ENCODE peak calls at places on chromosomes 16 and 17, in five cellular contexts. Y, I, T, H and W are unnamed samples.

GRCh38 chr16:58487566-58488351 is 12.2 kb upstream of the NDRG4 start:
- DNase-seq in Y (peak), I (peak), T (peak), H (peak), W (peak)

GRCh38 chr16:50272111-50272571 is 5.8 kb downstream of the ADCY7 start:
- DNase-seq in Y (no peak), I (no peak), T (peak), H (no peak), W (no peak)

GRCh38 chr17:7459961-7460545 is 15.2 kb downstream of the CHRNB1 start:
- DNase-seq in Y (no peak), I (no peak), T (no peak), H (no peak), W (no peak)

GRCh38 chr16:27259710-27260109 is 8.9 kb downstream of the NSMCE1 start:
- DNase-seq in Y (no peak), I (no peak), T (no peak), H (no peak), W (no peak)

GRCh38 chr16:70770968-70771552 is 29.9 kb downstream of the VAC14 start:
- DNase-seq in Y (peak), I (peak), T (peak), H (no peak), W (peak)

GRCh38 chr17:75009139-75009724 is 3.2 kb upstream of the MRPL58 start:
- DNase-seq in Y (no peak), I (no peak), T (peak), H (no peak), W (no peak)

GRCh38 chr16:10121496-10121895 is 60.7 kb downstream of the GRIN2A start:
- DNase-seq in Y (peak), I (no peak), T (peak), H (no peak), W (no peak)

GRCh38 chr17:6071528-6072065 is 1.4 kb downstream of the WSCD1 start:
- DNase-seq in Y (no peak), I (no peak), T (no peak), H (no peak), W (no peak)

GRCh38 chr17:42142371-42142896 is 12.4 kb downstream of the RAB5C start:
- DNase-seq in Y (peak), I (no peak), T (peak), H (no peak), W (no peak)

GRCh38 chr17:81339502-81340296 is 44.6 kb upstream of the SLC38A10 start:
- DNase-seq in Y (peak), I (peak), T (no peak), H (no peak), W (no peak)

GRCh38 chr17:71413935-71414334 is 706.9 kb upstream of the SOX9 start:
- DNase-seq in Y (no peak), I (no peak), T (no peak), H (no peak), W (no peak)

GRCh38 chr17:71409137-71409536 is 711.7 kb upstream of the SOX9 start:
- DNase-seq in Y (no peak), I (no peak), T (no peak), H (no peak), W (no peak)

GRCh38 chr17:71407972-71408371 is 712.8 kb upstream of the SOX9 start:
- DNase-seq in Y (no peak), I (no peak), T (no peak), H (no peak), W (no peak)

GRCh38 chr17:71412803-71413202 is 708.0 kb upstream of the SOX9 start:
- DNase-seq in Y (peak), I (no peak), T (peak), H (no peak), W (no peak)

DNA sequence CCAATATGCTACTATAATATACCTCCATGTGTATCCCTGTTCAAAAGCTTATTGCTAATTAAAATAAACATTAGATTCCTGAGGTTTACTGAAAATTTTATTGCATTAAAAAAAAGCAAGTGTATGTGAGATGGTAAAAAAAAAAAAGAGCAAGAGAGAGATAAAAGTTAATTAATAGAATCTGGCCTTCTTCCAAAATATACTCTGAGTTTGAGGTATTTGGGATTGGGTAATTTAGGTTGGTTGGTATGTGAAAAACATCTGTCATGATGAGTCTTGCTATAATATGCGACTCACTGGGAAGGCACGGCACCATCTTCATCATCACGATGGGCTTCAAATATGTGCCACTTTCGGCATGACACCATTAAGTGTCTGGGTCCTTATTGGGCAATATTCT is 711.1 kb upstream of the SOX9 start:
- DNase-seq in Y (peak), I (no peak), T (no peak), H (no peak), W (no peak)
- H4K8ac ChIP-seq in Y (no peak), I (no peak), T (no peak), H (no peak), W (no peak)

GRCh38 chr17:33522623-33523022 is 229.5 kb upstream of the ASIC2 start:
- DNase-seq in Y (no peak), I (peak), T (peak), H (no peak), W (no peak)
- H2BK12ac ChIP-seq in Y (peak), I (no peak), T (no peak), H (no peak), W (no peak)

GRCh38 chr17:17944743-17945142 is 27.5 kb downstream of the TOM1L2 start:
- DNase-seq in Y (no peak), I (no peak), T (no peak), H (no peak), W (no peak)
- H2AFZ ChIP-seq in Y (no peak), I (no peak), T (no peak), H (no peak), W (no peak)

GRCh38 chr16:22195695-22196558 is 10.2 kb upstream of the EEF2K start:
- DNase-seq in Y (peak), I (peak), T (peak), H (peak), W (peak)
- H4K8ac ChIP-seq in Y (no peak), I (no peak), T (peak), H (no peak), W (no peak)

GRCh38 chr17:61443475-61443882 is 8.7 kb upstream of the TBX4 start:
- DNase-seq in Y (no peak), I (peak), T (peak), H (no peak), W (no peak)

GRCh38 chr17:61444075-61444474 is 8.1 kb upstream of the TBX4 start:
- DNase-seq in Y (no peak), I (no peak), T (no peak), H (no peak), W (no peak)

GRCh38 chr17:61442878-61443474 is 9.2 kb upstream of the TBX4 start:
- DNase-seq in Y (no peak), I (no peak), T (no peak), H (no peak), W (no peak)

GRCh38 chr17:61442136-61442775 is 10.0 kb upstream of the TBX4 start:
- DNase-seq in Y (no peak), I (no peak), T (no peak), H (no peak), W (no peak)

DNA sequence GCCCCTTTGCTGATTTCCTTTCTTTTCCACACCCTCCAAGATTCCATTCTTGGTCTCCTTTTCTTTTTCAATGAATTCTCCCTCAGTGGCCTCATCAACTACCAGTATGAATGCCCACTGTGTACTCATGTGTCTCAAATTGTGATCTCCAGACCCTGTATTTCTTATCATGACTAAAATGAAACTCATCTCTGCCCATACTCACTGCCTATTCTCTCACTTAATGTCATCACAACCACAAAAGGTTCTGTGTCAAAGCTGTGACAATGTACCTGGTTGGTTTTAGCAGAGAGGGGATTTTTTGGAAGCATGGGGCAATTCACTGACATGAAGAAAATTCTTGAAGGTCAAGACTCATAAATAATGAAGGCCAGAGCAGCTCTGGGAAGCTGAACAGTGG is 11.5 kb upstream of the TBX4 start:
- DNase-seq in Y (no peak), I (no peak), T (no peak), H (no peak), W (no peak)
- H2BK12ac ChIP-seq in Y (no peak), I (no peak), T (no peak), H (no peak), W (no peak)

GRCh38 chr16:29664133-29664912 is 1.3 kb downstream of the SPN start:
- DNase-seq in Y (no peak), I (no peak), T (no peak), H (no peak), W (no peak)

GRCh38 chr16:29662729-29663019 is 373 bp upstream of the SPN start:
- DNase-seq in Y (no peak), I (no peak), T (no peak), H (no peak), W (no peak)

GRCh38 chr16:29663020-29663828 is at the start of gene SPN:
- DNase-seq in Y (no peak), I (no peak), T (no peak), H (no peak), W (no peak)

GRCh38 chr16:29663829-29664132 is 734 bp downstream of the SPN start:
- DNase-seq in Y (no peak), I (no peak), T (no peak), H (no peak), W (no peak)

GRCh38 chr16:29662000-29662728 is 883 bp upstream of the SPN start:
- DNase-seq in Y (no peak), I (no peak), T (no peak), H (no peak), W (no peak)
- H2AFZ ChIP-seq in Y (no peak), I (no peak), T (no peak), H (no peak), W (peak)

GRCh38 chr16:46830902-46831647 is at the start of gene C16orf87:
- DNase-seq in Y (peak), I (peak), T (peak), H (peak), W (peak)
- H4K8ac ChIP-seq in Y (no peak), I (no peak), T (peak), H (peak), W (no peak)